ENCODE peak calls at places on chromosomes 16 and 17, in four cellular contexts. K is H1, B is H9, A is mesendoderm. C is an unnamed sample.

GRCh38 chr17:32267690-32268205 is 2.1 kb downstream of the RHBDL3 start:
- DNase-seq in K (no peak), B (peak; percentile 65), A (peak; percentile 62), C (no peak)

GRCh38 chr16:84524346-84524920 is 20.0 kb upstream of the MEAK7 start:
- DNase-seq in K (no peak), B (no peak), A (no peak), C (no peak)

GRCh38 chr16:35750157-35750689 is 2290.8 kb downstream of the TP53TG3F start:
- DNase-seq in K (no peak), B (no peak), A (no peak), C (no peak)

GRCh38 chr16:86913886-86914285 is 335.5 kb downstream of the FOXL1 start:
- DNase-seq in K (no peak), B (no peak), A (no peak), C (no peak)

GRCh38 chr17:68101992-68102758 is 66.6 kb downstream of the KPNA2 start:
- DNase-seq in K (no peak), B (no peak), A (no peak), C (no peak)

GRCh38 chr16:85912271-85912974 is 13.5 kb downstream of the IRF8 start:
- DNase-seq in K (no peak), B (no peak), A (no peak), C (peak; percentile 36)

GRCh38 chr17:83062011-83062817 is 17.2 kb upstream of the METRNL start:
- DNase-seq in K (no peak), B (peak; percentile 31), A (no peak), C (no peak)

GRCh38 chr16:68214726-68215125 is 21.2 kb downstream of the ESRP2 start:
- DNase-seq in K (no peak), B (no peak), A (no peak), C (no peak)

GRCh38 chr17:73369126-73369525 is 57.3 kb upstream of the CDC42EP4 start:
- DNase-seq in K (no peak), B (no peak), A (no peak), C (no peak)

GRCh38 chr17:54982399-54982798 is 13.8 kb downstream of the STXBP4 start:
- DNase-seq in K (no peak), B (no peak), A (no peak), C (peak; percentile 66)

GRCh38 chr17:39927928-39928867 is 666 bp downstream of the LRRC3C start:
- DNase-seq in K (no peak), B (peak; percentile 89), A (peak; percentile 80), C (no peak)

GRCh38 chr16:67393111-67393789 is at the start of gene TPPP3:
- DNase-seq in K (no peak), B (peak; percentile 86), A (peak; percentile 91), C (peak; percentile 76)

GRCh38 chr16:85843471-85844168 is 44.1 kb downstream of the COX4I1 start:
- DNase-seq in K (no peak), B (no peak), A (no peak), C (no peak)

GRCh38 chr17:31541559-31541958 is 150.1 kb downstream of the RAB11FIP4 start:
- DNase-seq in K (no peak), B (peak; percentile 69), A (peak; percentile 35), C (no peak)

GRCh38 chr17:57959929-57960328 is 4.7 kb upstream of the CUEDC1 start:
- DNase-seq in K (no peak), B (no peak), A (no peak), C (no peak)

GRCh38 chr17:9700754-9701476 is 55.6 kb downstream of the USP43 start:
- DNase-seq in K (no peak), B (no peak), A (no peak), C (no peak)

GRCh38 chr16:50836121-50836541 is 94.2 kb downstream of the CYLD start:
- DNase-seq in K (no peak), B (no peak), A (no peak), C (no peak)

GRCh38 chr17:40453881-40454630 is 10.8 kb downstream of the IGFBP4 start:
- DNase-seq in K (no peak), B (no peak), A (no peak), C (peak; percentile 62)

GRCh38 chr17:43349142-43349541 is 49.7 kb upstream of the ARL4D start:
- DNase-seq in K (no peak), B (no peak), A (no peak), C (no peak)
- H2BK15ac ChIP-seq in K (no peak overlapping the region), B (no peak overlapping the region), A (no peak overlapping the region), C (no peak overlapping the region)

GRCh38 chr16:27298132-27298531 is 15.6 kb upstream of the IL4R start:
- DNase-seq in K (no peak), B (no peak), A (no peak), C (no peak)
- H4K5ac ChIP-seq in K (no peak overlapping the region), B (no peak overlapping the region), A (no peak overlapping the region), C (no peak overlapping the region)

GRCh38 chr17:44795421-44795820 is 34.7 kb downstream of the GJC1 start:
- DNase-seq in K (no peak), B (no peak), A (no peak), C (no peak)

GRCh38 chr17:44798352-44798751 is 31.7 kb downstream of the GJC1 start:
- DNase-seq in K (no peak), B (no peak), A (no peak), C (no peak)

GRCh38 chr17:44795928-44796327 is 34.2 kb downstream of the GJC1 start:
- DNase-seq in K (no peak), B (no peak), A (no peak), C (no peak)

GRCh38 chr17:44796731-44797130 is 33.4 kb downstream of the GJC1 start:
- DNase-seq in K (no peak), B (no peak), A (no peak), C (no peak)

GRCh38 chr17:44797809-44798208 is 32.3 kb downstream of the GJC1 start:
- DNase-seq in K (no peak), B (no peak), A (no peak), C (peak; percentile 59)
- H3K56ac ChIP-seq in K (no peak overlapping the region), B (no peak overlapping the region), A (no peak overlapping the region), C (peak overlapping the region; percentile 14)

GRCh38 chr16:743794-744500 is 3.1 kb upstream of the CIAO3 start:
- DNase-seq in K (no peak), B (no peak), A (peak; percentile 36), C (no peak)
- H2BK15ac ChIP-seq in K (no peak overlapping the region), B (no peak overlapping the region), A (no peak overlapping the region), C (no peak overlapping the region)

C was measured in IMR-90.